ENCODE peak calls at places on chromosomes 4 and X, in five cellular contexts. C is SK-N-SH, Y is K562, R is H1, M is HepG2. B is an unnamed sample.

GRCh38 chr4:123922847-123923246 is 526.3 kb downstream of the SPRY1 start:
- DNase-seq in Y (no peak), M (no peak), R (no peak), C (no peak), B (no peak)

GRCh38 chr4:149344436-149344835 is 471.2 kb downstream of the IQCM start:
- DNase-seq in R (no peak), Y (no peak), C (no peak), M (no peak), B (no peak)

GRCh38 chrX:154603438-154604430 is 15.3 kb downstream of the CTAG1B start:
- DNase-seq in Y (no peak), M (no peak), C (no peak), R (no peak), B (no peak)

GRCh38 chr4:5372198-5372597 is 320.9 kb downstream of the STK32B start:
- DNase-seq in C (no peak), Y (no peak), M (no peak), R (no peak), B (no peak)

GRCh38 chr4:158090323-158090722 is 82.5 kb downstream of the GASK1B start:
- DNase-seq in M (no peak), Y (no peak), R (no peak), C (no peak), B (no peak)

GRCh38 chrX:53882331-53882730 is 161.9 kb downstream of the PHF8 start:
- DNase-seq in Y (no peak), M (peak; percentile 86), C (no peak), R (no peak), B (no peak)

GRCh38 chr4:76072760-76073159 is 1.7 kb upstream of the ART3 start:
- DNase-seq in C (no peak), Y (no peak), M (no peak), R (no peak), B (no peak)

GRCh38 chrX:153775631-153776595 is 4.9 kb upstream of the SRPK3 start:
- DNase-seq in M (no peak), C (peak; percentile 27), Y (no peak), R (no peak), B (no peak)

GRCh38 chr4:7358100-7358735 is 76.5 kb downstream of the PSAPL1 start:
- DNase-seq in C (no peak), Y (no peak), M (no peak), R (no peak), B (no peak)

GRCh38 chr4:20178902-20179576 is 72.7 kb upstream of the SLIT2 start:
- DNase-seq in M (no peak), R (no peak), C (no peak), Y (no peak), B (no peak)

GRCh38 chr4:107317596-107317995 is 281.5 kb upstream of the DKK2 start:
- DNase-seq in Y (no peak), C (no peak), M (no peak), R (no peak), B (no peak)

GRCh38 chrX:90617710-90618325 is 696.1 kb downstream of the TGIF2LX start:
- DNase-seq in C (no peak), Y (no peak), R (no peak), M (no peak), B (no peak)

GRCh38 chr4:144450526-144450925 is 195.4 kb upstream of the HHIP start:
- DNase-seq in Y (no peak), C (no peak), R (no peak), M (no peak), B (no peak)

GRCh38 chr4:57102050-57102564 is 8.1 kb downstream of the IGFBP7 start:
- DNase-seq in M (peak; percentile 52), C (no peak), R (no peak), Y (no peak), B (no peak)

GRCh38 chrX:77597090-77597489 is 149.9 kb downstream of the FGF16 start:
- DNase-seq in M (no peak), Y (no peak), R (no peak), C (peak; percentile 4), B (no peak)

GRCh38 chrX:110167952-110168451 is 149.9 kb downstream of the AMMECR1 start:
- DNase-seq in R (no peak), C (peak; percentile 43), Y (peak; percentile 75), M (no peak), B (no peak)

GRCh38 chrX:19566359-19567141 is 51.2 kb upstream of the MAP3K15 start:
- DNase-seq in R (no peak), Y (no peak), C (peak; percentile 17), M (peak; percentile 65), B (peak; percentile 24)

GRCh38 chrX:86946569-86946968 is 571.0 kb upstream of the KLHL4 start:
- DNase-seq in Y (peak; percentile 5), C (peak; percentile 4), M (peak; percentile 30), R (no peak), B (peak; percentile 1)

GRCh38 chr4:145679991-145680455 is at the start of gene C4orf51:
- DNase-seq in C (no peak), R (no peak), Y (no peak), M (peak; percentile 10), B (no peak)

GRCh38 chr4:15145709-15146108 is 143.4 kb downstream of the CPEB2 start:
- DNase-seq in C (no peak), Y (no peak), R (no peak), M (no peak), B (no peak)

GRCh38 chr4:164753873-164754488 is at the start of gene SMIM31:
- DNase-seq in M (no peak), Y (no peak), C (no peak), R (no peak), B (no peak)

GRCh38 chr4:20528508-20528907 is 171.8 kb upstream of the PACRGL start:
- DNase-seq in R (no peak), M (no peak), Y (no peak), C (no peak), B (no peak)

GRCh38 chr4:26356067-26356466 is 35.3 kb downstream of the RBPJ start:
- DNase-seq in R (no peak), C (no peak), M (no peak), Y (no peak), B (peak; percentile 16)

GRCh38 chr4:55439023-55439422 is 43.3 kb downstream of the TMEM165 start:
- DNase-seq in Y (no peak), M (peak; percentile 12), C (no peak), R (no peak), B (no peak)

GRCh38 chrX:23333842-23334535 is 660 bp upstream of the PTCHD1 start:
- DNase-seq in C (peak; percentile 40), R (no peak), M (no peak), Y (no peak), B (no peak)

GRCh38 chr4:5924466-5925125 is 31.7 kb upstream of the CRMP1 start:
- DNase-seq in R (no peak), M (no peak), C (no peak), Y (no peak), B (no peak)

GRCh38 chr4:3499710-3500109 is 32.5 kb downstream of the LRPAP1 start:
- DNase-seq in R (no peak), C (no peak), M (no peak), Y (no peak), B (no peak)

GRCh38 chrX:17814557-17814956 is 46.5 kb downstream of the RAI2 start:
- DNase-seq in C (no peak), Y (no peak), M (no peak), R (no peak), B (no peak)

GRCh38 chr4:61385302-61385701 is 185.2 kb downstream of the ADGRL3 start:
- DNase-seq in C (no peak), M (no peak), R (no peak), Y (no peak), B (no peak)

DNA sequence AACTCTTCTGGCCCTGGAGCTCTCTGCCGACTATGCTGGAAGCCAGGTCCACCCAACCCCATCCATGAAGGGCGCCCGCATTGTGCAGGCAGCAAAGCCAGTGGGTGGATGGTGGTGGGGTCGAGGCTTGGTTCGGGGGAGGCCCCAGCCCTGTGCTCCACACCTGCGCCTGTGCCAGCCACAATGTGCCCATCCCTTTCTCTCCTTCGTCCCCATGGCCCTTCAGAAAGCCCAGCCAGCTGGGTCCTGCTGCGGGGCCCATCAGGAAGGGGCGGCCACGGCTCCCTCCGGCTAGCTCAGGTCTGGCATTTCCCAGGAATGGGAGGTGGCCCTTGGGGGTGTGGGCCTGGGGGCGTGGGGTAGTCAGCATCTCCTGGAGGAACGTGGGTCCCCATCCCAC is 91.6 kb downstream of the HMX1 start:
- DNase-seq in R (no peak), Y (no peak), C (no peak), M (no peak), B (no peak)
- TF ChIP-seq TAF1 in R (no peak), Y (no peak), C (no peak), M (no peak), B (no peak)

DNA sequence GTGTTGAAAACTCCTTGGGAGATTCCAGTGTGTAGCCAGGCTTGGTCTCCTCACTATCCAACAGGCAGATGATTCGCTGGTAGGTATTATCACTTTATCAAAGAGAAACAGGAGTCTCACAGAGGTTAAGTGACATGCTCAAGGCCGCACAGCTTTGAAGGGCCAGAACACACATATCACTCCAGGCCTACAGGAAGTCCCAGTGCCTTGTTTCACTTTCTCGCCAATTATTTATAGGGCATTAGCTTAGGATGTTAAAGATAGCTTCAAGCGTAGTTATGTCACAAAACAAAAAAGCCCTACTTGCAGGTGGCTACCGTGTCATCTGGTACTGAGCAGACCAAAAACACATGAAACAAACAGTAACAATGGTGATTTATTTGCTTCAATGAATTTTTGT is 13.2 kb downstream of the ATP8A1 start:
- DNase-seq in M (peak; percentile 1), Y (no peak), R (no peak), C (no peak), B (peak; percentile 81)
- H3K4me3 ChIP-seq in M (no peak overlapping the region), Y (no peak overlapping the region), R (no peak overlapping the region), C (no peak overlapping the region), B (peak overlapping the region; percentile 41)

GRCh38 chr4:68570122-68570507 is 6.0 kb downstream of the UGT2B17 start:
- DNase-seq in M (no peak), R (no peak), Y (no peak), C (no peak), B (no peak)

GRCh38 chr4:68577590-68577989 is 1.5 kb upstream of the UGT2B17 start:
- DNase-seq in Y (no peak), C (no peak), M (no peak), R (no peak), B (no peak)

GRCh38 chr4:68576272-68577100 is at the start of gene UGT2B17:
- DNase-seq in C (no peak), M (no peak), R (no peak), Y (no peak), B (no peak)

GRCh38 chr4:68572653-68573052 is 3.5 kb downstream of the UGT2B17 start:
- DNase-seq in C (no peak), R (no peak), M (no peak), Y (no peak), B (no peak)

GRCh38 chr4:68575081-68575480 is 1.0 kb downstream of the UGT2B17 start:
- DNase-seq in Y (no peak), R (no peak), M (no peak), C (no peak), B (no peak)
- TF ChIP-seq TAF1 in Y (no peak), R (no peak), M (no peak), C (no peak), B (no peak)

DNA sequence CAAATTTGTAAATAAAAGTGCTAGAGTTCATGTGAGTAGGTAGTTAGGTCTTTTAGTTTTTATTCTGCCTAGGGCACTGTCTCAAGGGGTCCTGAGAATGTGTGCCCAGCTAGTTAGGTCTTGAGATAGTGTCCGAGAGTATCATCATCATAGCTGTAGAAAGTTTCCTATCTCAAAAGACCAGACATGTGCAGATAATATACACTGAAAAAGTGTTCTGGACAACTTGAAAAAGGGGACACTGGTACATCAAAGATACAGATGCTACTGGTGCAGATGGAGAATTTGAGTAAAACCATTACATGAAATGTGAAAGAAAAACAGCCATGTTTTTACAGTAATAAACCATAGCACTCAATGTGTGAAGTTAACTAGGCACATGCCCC is 1.8 kb upstream of the ZCCHC4 start:
- DNase-seq in M (no peak), C (no peak), R (no peak), Y (no peak), B (no peak)
- H3K4me3 ChIP-seq in M (no peak overlapping the region), C (no peak overlapping the region), R (no peak overlapping the region), Y (no peak overlapping the region), B (peak overlapping the region; percentile 35)

B was measured in GM12878.